ENCODE peak calls at places on chromosomes 16 and 17, in six cellular contexts. Z is neuronal stem cell, J is ovary, D is left ventricle myocardium inferior, I is heart left ventricle, G is heart right ventricle. L is an unnamed sample. For H3K4me1, the result is how much of the 10 kb centered on the place peaks cover.

GRCh38 chr16:56470232-56470631 is 18.9 kb downstream of the OGFOD1 start:
- DNase-seq in Z (no peak), J (no peak), D (no peak), I (no peak), G (no peak), L (no peak)

GRCh38 chr16:76654421-76654820 is 377.2 kb downstream of the CNTNAP4 start:
- DNase-seq in Z (no peak), J (no peak), D (no peak), I (no peak), G (no peak), L (no peak)

GRCh38 chr17:7352910-7353635 is 1.1 kb downstream of the KCTD11 start:
- DNase-seq in Z (no peak), J (no peak), D (no peak), I (no peak), G (peak), L (no peak)

GRCh38 chr17:72421128-72422092 is 300.6 kb downstream of the SOX9 start:
- DNase-seq in Z (no peak), J (no peak), D (no peak), I (no peak), G (no peak), L (peak)

GRCh38 chr16:30352488-30353401 is 2.4 kb downstream of the CD2BP2 start:
- DNase-seq in Z (no peak), J (no peak), D (no peak), I (peak), G (no peak), L (no peak)

GRCh38 chr16:55701442-55702319 is 45.9 kb downstream of the SLC6A2 start:
- DNase-seq in Z (peak), J (peak), D (peak), I (peak), G (peak), L (peak)

GRCh38 chr17:56806949-56807348 is 26.8 kb downstream of the C17orf67 start:
- DNase-seq in Z (no peak), J (no peak), D (no peak), I (no peak), G (no peak), L (no peak)

GRCh38 chr16:11263737-11264136 is 5.4 kb downstream of the TNP2 start:
- DNase-seq in Z (no peak), J (no peak), D (no peak), I (no peak), G (no peak), L (no peak)

GRCh38 chr17:79650861-79651260 is 40.0 kb upstream of the RBFOX3 start:
- DNase-seq in Z (no peak), J (peak), D (no peak), I (no peak), G (no peak), L (no peak)

GRCh38 chr16:89193021-89193575 is 7.2 kb downstream of the SLC22A31 start:
- DNase-seq in Z (no peak), J (peak), D (peak), I (peak), G (peak), L (no peak)

GRCh38 chr16:23754594-23755483 is at the start of gene CHP2:
- DNase-seq in Z (no peak), J (no peak), D (no peak), I (peak), G (peak), L (no peak)

GRCh38 chr17:71667661-71668060 is 453.2 kb upstream of the SOX9 start:
- DNase-seq in Z (no peak), J (no peak), D (no peak), I (no peak), G (no peak), L (no peak)

GRCh38 chr17:61396586-61397085 is 3.0 kb upstream of the TBX2 start:
- DNase-seq in Z (no peak), J (no peak), D (no peak), I (no peak), G (no peak), L (no peak)

GRCh38 chr16:73066321-73066926 is 18.5 kb upstream of the ZFHX3 start:
- DNase-seq in Z (peak), J (no peak), D (no peak), I (peak), G (no peak), L (no peak)

GRCh38 chr16:49857423-49858181 is 1.7 kb upstream of the ZNF423 start:
- DNase-seq in Z (peak), J (peak), D (peak), I (peak), G (peak), L (peak)

GRCh38 chr16:11310997-11311561 is 29.9 kb upstream of the PRM1 start:
- DNase-seq in Z (no peak), J (no peak), D (no peak), I (no peak), G (no peak), L (peak)

DNA sequence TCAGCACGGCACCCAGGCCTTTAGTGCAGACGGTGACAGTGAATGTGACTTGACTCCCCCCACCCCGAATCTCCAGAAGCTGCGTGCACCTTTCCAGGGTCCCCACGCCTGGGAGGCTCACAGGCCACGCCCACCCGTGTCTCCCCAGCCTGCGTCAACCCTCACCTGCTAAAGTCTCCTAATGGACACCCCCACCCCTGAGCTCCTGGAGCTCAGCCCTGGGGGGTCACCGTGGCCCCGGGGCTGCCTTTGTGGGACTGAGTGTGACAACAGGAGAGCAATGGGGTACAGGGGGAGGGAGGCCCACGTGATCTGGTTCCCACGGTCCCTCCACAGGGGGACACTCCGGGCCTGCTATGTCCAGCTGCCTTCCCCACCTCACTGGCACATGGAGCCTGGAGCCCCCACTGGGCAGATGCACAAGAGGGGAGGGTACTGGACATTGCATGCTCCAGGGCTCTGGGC is 7.4 kb upstream of the FASN start:
- DNase-seq in Z (no peak), J (peak), D (no peak), I (peak), G (no peak), L (no peak)
- H3K4me1 ChIP-seq in Z (under half), J (under half), D (under half), I (under half), G (under half), L (under half)

DNA sequence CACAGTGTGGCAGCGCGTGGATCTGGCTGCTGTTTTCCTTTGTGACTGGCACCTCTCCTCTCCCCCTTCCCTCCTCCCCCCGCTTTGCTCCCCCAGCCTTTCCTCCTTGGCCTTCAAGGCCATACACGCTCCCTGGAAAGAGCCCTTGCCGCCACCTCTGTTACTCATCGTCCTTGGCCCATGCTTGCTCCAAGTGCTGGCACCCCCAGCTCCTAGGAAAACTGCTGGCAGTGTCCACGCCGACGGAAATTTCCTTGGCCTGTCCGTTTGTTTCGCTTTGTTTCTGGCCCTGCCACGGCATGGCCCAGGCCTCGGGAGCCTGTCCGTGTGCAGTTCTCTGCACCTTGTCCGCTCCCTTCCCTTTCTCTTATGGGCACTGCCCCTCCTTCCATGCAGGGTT is 18.0 kb downstream of the CA5A start:
- DNase-seq in Z (no peak), J (peak), D (no peak), I (no peak), G (no peak), L (no peak)
- H3K4me1 ChIP-seq in Z (under half), J (under half), D (under half), I (under half), G (under half), L (under half)

GRCh38 chr17:31808521-31808920 is 50.5 kb downstream of the COPRS start:
- DNase-seq in Z (no peak), J (no peak), D (no peak), I (no peak), G (no peak), L (no peak)
- H3K4me1 ChIP-seq in Z (under half), J (under half), D (under half), I (under half), G (under half), L (under half)

GRCh38 chr16:85206472-85207356 is 94.4 kb upstream of the CIBAR2 start:
- DNase-seq in Z (no peak), J (peak), D (peak), I (peak), G (peak), L (peak)

GRCh38 chr16:85207357-85207921 is 95.2 kb upstream of the CIBAR2 start:
- DNase-seq in Z (no peak), J (no peak), D (no peak), I (no peak), G (no peak), L (no peak)

GRCh38 chr16:85209526-85210121 is 97.4 kb upstream of the CIBAR2 start:
- DNase-seq in Z (no peak), J (peak), D (peak), I (peak), G (peak), L (no peak)

GRCh38 chr16:85208643-85209520 is 96.6 kb upstream of the CIBAR2 start:
- DNase-seq in Z (no peak), J (no peak), D (no peak), I (no peak), G (no peak), L (no peak)

GRCh38 chr16:85208181-85208580 is 95.9 kb upstream of the CIBAR2 start:
- DNase-seq in Z (no peak), J (no peak), D (no peak), I (no peak), G (no peak), L (no peak)
- H3K4me1 ChIP-seq in Z (under half), J (under half), D (half or more), I (under half), G (under half), L (half or more)